ENCODE peak calls at places on chromosomes 16 and 17, in four cellular contexts. N is fibroblast of lung, P is GM23338, S is psoas muscle. D is an unnamed sample.

GRCh38 chr16:88002749-88003148 is 51.5 kb downstream of the BANP start:
- DNase-seq in N (no peak), P (no peak), S (no peak), D (no peak)

GRCh38 chr17:55549140-55549539 is 37.9 kb upstream of the SMIM36 start:
- DNase-seq in N (no peak), P (peak; percentile 69), S (no peak), D (no peak)

GRCh38 chr17:12362853-12363252 is 302.8 kb upstream of the MYOCD start:
- DNase-seq in N (no peak), P (no peak), S (no peak), D (no peak)

GRCh38 chr16:58638148-58639036 is 8.8 kb upstream of the CNOT1 start:
- DNase-seq in N (peak; percentile 87), P (peak; percentile 63), S (no peak), D (no peak)

GRCh38 chr17:3750926-3751325 is 27.2 kb downstream of the HASPIN start:
- DNase-seq in N (no peak), P (no peak), S (no peak), D (no peak)

GRCh38 chr17:80647746-80648145 is 103.1 kb downstream of the RPTOR start:
- DNase-seq in N (peak; percentile 86), P (no peak), S (no peak), D (no peak)

GRCh38 chr17:4043862-4044261 is 79.6 kb upstream of the ATP2A3 start:
- DNase-seq in N (no peak), P (no peak), S (no peak), D (no peak)

GRCh38 chr16:62018301-62019060 is 17.8 kb downstream of the CDH8 start:
- DNase-seq in N (no peak), P (peak; percentile 16), S (no peak), D (no peak)

GRCh38 chr17:40251576-40251975 is 32.5 kb downstream of the WIPF2 start:
- DNase-seq in N (peak; percentile 77), P (no peak), S (no peak), D (no peak)

GRCh38 chr17:67577429-67577828 is 140.3 kb upstream of the NOL11 start:
- DNase-seq in N (no peak), P (no peak), S (no peak), D (no peak)

GRCh38 chr17:53543363-53543927 is 279.3 kb upstream of the KIF2B start:
- DNase-seq in N (peak; percentile 2), P (no peak), S (no peak), D (no peak)

GRCh38 chr16:49754495-49755290 is 101.2 kb downstream of the ZNF423 start:
- DNase-seq in N (peak; percentile 6), P (peak; percentile 77), S (no peak), D (no peak)

GRCh38 chr16:20944861-20945390 is 44.4 kb downstream of the LYRM1 start:
- DNase-seq in N (peak; percentile 19), P (peak; percentile 16), S (no peak), D (no peak)

GRCh38 chr16:86100205-86101134 is 201.5 kb downstream of the IRF8 start:
- DNase-seq in N (peak; percentile 59), P (no peak), S (no peak), D (no peak)

GRCh38 chr17:59093702-59094231 is 12.9 kb downstream of the TRIM37 start:
- DNase-seq in N (peak; percentile 98), P (no peak), S (peak; percentile 64), D (no peak)

GRCh38 chr17:17511971-17512858 is 16.0 kb upstream of the RASD1 start:
- DNase-seq in N (peak; percentile 83), P (no peak), S (peak; percentile 72), D (no peak)

GRCh38 chr17:47888293-47888692 is 7.7 kb upstream of the SP2 start:
- DNase-seq in N (no peak), P (no peak), S (no peak), D (no peak)

GRCh38 chr16:50640919-50641817 is 39.9 kb downstream of the SNX20 start:
- DNase-seq in N (no peak), P (no peak), S (no peak), D (no peak)

GRCh38 chr17:42174126-42174783 is 6.7 kb downstream of the KCNH4 start:
- DNase-seq in N (no peak), P (no peak), S (no peak), D (no peak)

GRCh38 chr16:56356276-56357241 is 68.8 kb downstream of the AMFR start:
- DNase-seq in N (peak; percentile 85), P (peak; percentile 92), S (peak; percentile 87), D (peak; percentile 81)

GRCh38 chr16:15548482-15548891 is 94.5 kb downstream of the MARF1 start:
- DNase-seq in N (no peak), P (no peak), S (no peak), D (no peak)

GRCh38 chr17:37717627-37718382 is 27.1 kb downstream of the HNF1B start:
- DNase-seq in N (peak; percentile 58), P (no peak), S (no peak), D (no peak)

GRCh38 chr17:82269882-82270500 is 3.5 kb downstream of the CSNK1D start:
- DNase-seq in N (no peak), P (no peak), S (no peak), D (no peak)

GRCh38 chr16:3118204-3118790 is 5.9 kb downstream of the ZNF205 start:
- DNase-seq in N (no peak), P (no peak), S (no peak), D (no peak)

GRCh38 chr16:54143934-54144333 is 142.7 kb downstream of the IRX3 start:
- DNase-seq in N (no peak), P (no peak), S (no peak), D (no peak)

GRCh38 chr16:26198221-26198620 is 506.5 kb downstream of the HS3ST4 start:
- DNase-seq in N (no peak), P (no peak), S (no peak), D (no peak)

GRCh38 chr17:27327397-27327796 is 33.5 kb downstream of the WSB1 start:
- DNase-seq in N (no peak), P (no peak), S (no peak), D (no peak)

GRCh38 chr17:63530557-63531021 is 7.4 kb downstream of the KCNH6 start:
- DNase-seq in N (no peak), P (no peak), S (peak; percentile 23), D (no peak)

GRCh38 chr16:54280751-54281150 is 5.8 kb downstream of the IRX3 start:
- DNase-seq in N (no peak), P (no peak), S (no peak), D (no peak)

GRCh38 chr17:60832206-60832605 is 154.6 kb downstream of the BCAS3 start:
- DNase-seq in N (no peak), P (no peak), S (no peak), D (no peak)

GRCh38 chr16:81651758-81652718 is 127.1 kb upstream of the PLCG2 start:
- DNase-seq in N (no peak), P (no peak), S (no peak), D (no peak)
- H3K27ac ChIP-seq in N (no peak overlapping the region), P (peak overlapping the region; percentile 82), S (no peak overlapping the region), D (no peak overlapping the region)

GRCh38 chr17:57442914-57443571 is 186.7 kb downstream of the MSI2 start:
- DNase-seq in N (peak; percentile 21), P (no peak), S (peak; percentile 89), D (peak; percentile 19)
- H3K27ac ChIP-seq in N (no peak overlapping the region), P (no peak overlapping the region), S (peak overlapping the region; percentile 92), D (peak overlapping the region; percentile 65)

GRCh38 chr16:19881783-19882182 is 2.9 kb downstream of the GPRC5B start:
- DNase-seq in N (no peak), P (no peak), S (no peak), D (no peak)
- H3K27ac ChIP-seq in N (no peak overlapping the region), P (peak overlapping the region; percentile 46), S (peak overlapping the region; percentile 92), D (peak overlapping the region; percentile 99)

GRCh38 chr17:39002991-39003715 is 36.0 kb upstream of the FBXO47 start:
- DNase-seq in N (peak; percentile 56), P (no peak), S (peak; percentile 89), D (no peak)

GRCh38 chr17:38996660-38997337 is 29.6 kb upstream of the FBXO47 start:
- DNase-seq in N (no peak), P (no peak), S (no peak), D (no peak)

GRCh38 chr17:39000021-39000601 is 32.9 kb upstream of the FBXO47 start:
- DNase-seq in N (no peak), P (no peak), S (no peak), D (no peak)

DNA sequence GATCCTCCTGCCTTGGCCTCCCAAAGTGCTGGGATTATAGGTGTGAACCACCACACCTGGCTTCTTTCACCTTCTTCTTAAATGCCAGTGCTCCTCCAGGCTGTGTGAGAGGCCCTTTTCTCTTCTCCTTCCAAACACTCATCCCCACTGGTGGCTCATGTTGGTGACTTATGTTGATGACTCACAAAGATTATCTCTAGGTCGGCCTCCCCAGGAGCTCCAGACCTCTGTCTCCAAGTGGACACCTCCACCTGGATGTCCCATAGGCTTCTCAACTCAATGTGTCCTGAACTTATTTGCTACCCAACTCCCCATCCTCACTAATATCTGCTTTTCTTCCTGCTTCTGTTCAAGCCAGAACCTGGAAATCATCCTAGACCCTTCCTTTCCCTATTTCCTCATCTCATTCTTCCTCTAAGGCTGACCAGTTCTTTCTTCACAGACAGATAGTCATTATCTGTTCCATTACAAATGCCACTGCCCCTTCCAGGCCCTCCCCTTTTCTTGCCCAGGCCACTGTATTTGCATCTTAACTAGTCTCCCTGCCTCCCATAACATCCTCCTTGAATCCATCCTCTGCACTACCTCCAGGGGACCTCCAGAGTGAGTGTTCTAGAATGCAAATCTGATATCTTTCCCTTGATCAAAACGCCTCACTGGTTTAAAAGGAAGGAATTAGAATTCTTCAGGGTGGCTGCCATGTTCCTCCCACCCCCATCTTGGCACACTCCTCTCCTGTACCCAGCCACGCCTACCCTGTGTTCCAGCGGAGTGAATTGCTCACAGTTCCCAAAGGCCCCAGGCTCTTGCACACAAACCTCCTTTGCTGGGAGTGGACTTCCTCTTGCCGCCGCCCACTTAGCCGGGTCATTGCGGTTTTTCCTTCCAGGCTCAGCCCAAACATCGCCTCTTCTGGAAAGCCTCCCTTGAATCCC is 34.8 kb upstream of the FBXO47 start:
- DNase-seq in N (peak; percentile 47), P (peak; percentile 46), S (peak; percentile 90), D (no peak)
- H3K27ac ChIP-seq in N (peak overlapping the region; percentile 73), P (no peak overlapping the region), S (peak overlapping the region; percentile 70), D (no peak overlapping the region)

GRCh38 chr17:43721537-43722268 is 36.9 kb downstream of the SOST start:
- DNase-seq in N (peak; percentile 23), P (no peak), S (no peak), D (no peak)
- H3K27ac ChIP-seq in N (no peak overlapping the region), P (no peak overlapping the region), S (no peak overlapping the region), D (no peak overlapping the region)

GRCh38 chr17:70344356-70345060 is 175.2 kb downstream of the KCNJ2 start:
- DNase-seq in N (peak; percentile 59), P (no peak), S (no peak), D (no peak)
- H3K27ac ChIP-seq in N (no peak overlapping the region), P (no peak overlapping the region), S (no peak overlapping the region), D (no peak overlapping the region)

GRCh38 chr17:50953831-50954601 is 87.9 kb upstream of the TOB1 start:
- DNase-seq in N (peak; percentile 83), P (peak; percentile 58), S (peak; percentile 84), D (no peak)
- H3K27ac ChIP-seq in N (peak overlapping the region; percentile 13), P (no peak overlapping the region), S (peak overlapping the region; percentile 98), D (peak overlapping the region; percentile 55)

GRCh38 chr16:84737658-84738057 is 37.9 kb downstream of the USP10 start:
- DNase-seq in N (no peak), P (no peak), S (no peak), D (no peak)
- H3K27ac ChIP-seq in N (no peak overlapping the region), P (peak overlapping the region; percentile 1), S (peak overlapping the region; percentile 27), D (no peak overlapping the region)

D was measured in substantia nigra.